ENCODE peak calls at places on chromosomes 12 and 14, in ten cellular contexts. H is hepatocyte, K is lower lobe of right lung, B is A549, C is glutamatergic neuron, E is suprapubic skin, R is IMR-90, Y is AG10803, Q is uterus, X is fibroblast of lung. U is an unnamed sample.

GRCh38 chr14:23067847-23068791 is 10.8 kb upstream of the CDH24 start:
- DNase-seq in Y (no peak), R (no peak), B (no peak), K (no peak), H (no peak), C (no peak), E (no peak), Q (no peak), X (no peak), U (no peak)

GRCh38 chr14:104940526-104941150 is 16.0 kb downstream of the PLD4 start:
- DNase-seq in E (peak; percentile 22), R (peak; percentile 11), Q (no peak), C (peak; percentile 2), B (no peak), K (no peak), H (no peak), Y (no peak), X (no peak), U (no peak)

GRCh38 chr12:25089738-25090137 is 105.2 kb downstream of the DNAI7 start:
- DNase-seq in B (no peak), C (no peak), R (no peak), Q (no peak), X (no peak), E (no peak), H (no peak), Y (no peak), K (no peak), U (no peak)

GRCh38 chr12:15592934-15593333 is 196.3 kb downstream of the EPS8 start:
- DNase-seq in Q (no peak), Y (no peak), E (no peak), C (no peak), R (no peak), X (peak; percentile 31), K (no peak), B (no peak), H (no peak), U (no peak)

GRCh38 chr14:58815046-58815701 is 177.4 kb downstream of the DACT1 start:
- DNase-seq in E (no peak), H (no peak), X (no peak), Q (no peak), C (no peak), B (no peak), K (no peak), Y (peak; percentile 82), R (peak; percentile 50), U (no peak)

GRCh38 chr14:36935976-36936678 is 236.3 kb downstream of the SLC25A21 start:
- DNase-seq in E (no peak), K (no peak), H (no peak), X (no peak), B (no peak), Q (no peak), Y (peak; percentile 24), R (peak; percentile 4), C (no peak), U (no peak)

GRCh38 chr12:54759751-54760150 is 94.6 kb upstream of the MUCL1 start:
- DNase-seq in K (no peak), X (no peak), Y (peak; percentile 11), C (no peak), H (peak; percentile 35), R (peak; percentile 6), Q (no peak), E (no peak), B (no peak), U (no peak)

GRCh38 chr12:107352347-107353081 is 259.2 kb upstream of the CRY1 start:
- DNase-seq in B (peak; percentile 42), Q (no peak), E (no peak), Y (no peak), H (no peak), C (no peak), X (no peak), K (no peak), R (no peak), U (no peak)

GRCh38 chr14:67675219-67675582 is 769 bp upstream of the VTI1B start:
- DNase-seq in C (no peak), R (no peak), H (no peak), X (no peak), Q (no peak), K (no peak), E (no peak), Y (no peak), B (no peak), U (no peak)

GRCh38 chr14:67674139-67674479 is 323 bp downstream of the VTI1B start:
- DNase-seq in H (peak; percentile 87), Y (peak; percentile 52), Q (peak; percentile 49), C (peak; percentile 88), B (peak; percentile 80), X (peak; percentile 42), K (peak; percentile 85), E (peak; percentile 83), R (peak; percentile 45), U (no peak)

GRCh38 chr14:67673451-67673850 is 981 bp downstream of the VTI1B start:
- DNase-seq in H (no peak), Q (no peak), Y (peak; percentile 21), E (no peak), B (no peak), X (no peak), R (peak; percentile 31), K (no peak), C (no peak), U (no peak)

GRCh38 chr14:67680121-67680602 is 5.7 kb upstream of the VTI1B start:
- DNase-seq in K (no peak), E (no peak), H (peak; percentile 56), X (peak; percentile 78), B (no peak), R (peak; percentile 98), Q (no peak), Y (peak; percentile 68), C (no peak), U (peak; percentile 78)

GRCh38 chr14:67674480-67675218 is at the start of gene VTI1B:
- DNase-seq in C (peak; percentile 84), E (peak; percentile 78), Q (peak; percentile 60), Y (peak; percentile 72), R (peak; percentile 65), X (peak; percentile 74), K (peak; percentile 90), B (peak; percentile 74), H (peak; percentile 89), U (peak; percentile 25)
- TF ChIP-seq CTCF in C (no peak), E (no peak), Q (no peak), Y (peak; percentile 34), R (peak; percentile 25), X (peak; percentile 41), K (no peak), B (peak; percentile 24), H (peak; percentile 40), U (no peak)

GRCh38 chr14:34688470-34689206 is 25.8 kb downstream of the CFL2 start:
- DNase-seq in B (no peak), C (no peak), Q (no peak), R (no peak), K (no peak), X (no peak), Y (no peak), H (no peak), E (no peak), U (no peak)

GRCh38 chr14:34680806-34681479 is 33.5 kb downstream of the CFL2 start:
- DNase-seq in H (no peak), E (no peak), Y (no peak), C (no peak), K (no peak), Q (no peak), X (no peak), R (no peak), B (no peak), U (no peak)

GRCh38 chr14:34685819-34686428 is 28.5 kb downstream of the CFL2 start:
- DNase-seq in Q (no peak), R (no peak), X (no peak), Y (no peak), B (no peak), K (no peak), E (no peak), C (no peak), H (no peak), U (no peak)

GRCh38 chr14:34682787-34683321 is 31.5 kb downstream of the CFL2 start:
- DNase-seq in H (no peak), X (peak; percentile 27), B (no peak), Y (peak; percentile 79), Q (no peak), R (no peak), C (no peak), K (no peak), E (no peak), U (no peak)

DNA sequence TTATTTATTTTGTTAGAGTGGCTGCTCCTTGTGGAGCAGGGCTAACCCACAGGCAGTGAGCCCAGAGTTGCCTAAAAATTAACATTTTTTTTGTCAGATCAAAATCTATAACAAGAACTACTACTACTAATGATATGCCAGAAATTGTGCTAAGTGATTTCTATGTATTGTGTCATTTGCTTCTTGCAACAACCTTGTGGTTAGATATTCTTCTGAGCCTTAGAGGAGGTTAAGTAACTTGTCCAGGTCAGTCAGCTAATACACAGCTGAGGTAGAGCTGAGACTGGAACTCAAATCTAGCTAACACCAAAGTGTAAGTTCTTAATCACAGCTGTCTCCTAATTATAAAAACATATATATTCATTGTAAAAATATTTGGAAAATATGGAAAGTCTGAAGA is 29.8 kb downstream of the CFL2 start:
- DNase-seq in K (no peak), E (no peak), Y (peak; percentile 79), Q (no peak), R (peak; percentile 46), X (peak; percentile 53), H (no peak), C (no peak), B (no peak), U (no peak)
- TF ChIP-seq CTCF in K (no peak), E (no peak), Y (no peak), Q (no peak), R (no peak), X (no peak), H (no peak), C (no peak), B (no peak), U (no peak)

GRCh38 chr12:33323823-33324222 is 115.8 kb downstream of the SYT10 start:
- DNase-seq in Y (no peak), Q (no peak), X (no peak), E (no peak), R (no peak), H (no peak), C (no peak), K (no peak), B (no peak), U (no peak)
- TF ChIP-seq CTCF in Y (no peak), Q (no peak), X (no peak), E (no peak), R (no peak), H (no peak), C (no peak), K (no peak), B (no peak), U (no peak)

GRCh38 chr14:45066667-45067066 is 17.2 kb upstream of the PRPF39 start:
- DNase-seq in K (no peak), E (no peak), R (no peak), H (no peak), Y (no peak), C (no peak), B (no peak), X (no peak), Q (no peak), U (no peak)

GRCh38 chr14:45070215-45070614 is 13.7 kb upstream of the PRPF39 start:
- DNase-seq in H (no peak), X (no peak), B (no peak), Q (no peak), K (no peak), Y (no peak), E (no peak), R (peak; percentile 10), C (no peak), U (no peak)

GRCh38 chr14:45065951-45066350 is 18.0 kb upstream of the PRPF39 start:
- DNase-seq in B (no peak), H (no peak), C (no peak), K (no peak), Q (no peak), E (no peak), X (no peak), R (no peak), Y (no peak), U (no peak)

GRCh38 chr14:45068396-45068795 is 15.5 kb upstream of the PRPF39 start:
- DNase-seq in Q (no peak), K (no peak), C (no peak), R (no peak), B (no peak), H (no peak), Y (no peak), E (no peak), X (no peak), U (no peak)

GRCh38 chr14:45065540-45065939 is 18.4 kb upstream of the PRPF39 start:
- DNase-seq in X (no peak), Q (no peak), H (no peak), R (peak; percentile 23), E (no peak), K (no peak), Y (peak; percentile 6), B (no peak), C (no peak), U (no peak)
- TF ChIP-seq CTCF in X (no peak), Q (no peak), H (no peak), R (no peak), E (no peak), K (no peak), Y (no peak), B (no peak), C (no peak), U (no peak)